ENCODE peak calls at places on chromosomes 3 and 15, in nine cellular contexts. J is transverse colon, Z is sigmoid colon, H is breast epithelium, E is astrocyte, G is pancreas, P is fibroblast of lung, M is uterus, Y is A549. A is an unnamed sample. For H3K4me1, the result is how much of the 10 kb centered on the place peaks cover.

GRCh38 chr3:177209509-177209908 is 12.2 kb upstream of the TBL1XR1 start:
- DNase-seq in H (no peak), P (no peak), M (no peak), Z (no peak), E (no peak), Y (no peak), G (no peak), J (no peak), A (no peak)

GRCh38 chr3:160106905-160107861 is 118.0 kb upstream of the C3orf80 start:
- DNase-seq in J (peak), M (no peak), P (no peak), E (no peak), Y (peak), H (no peak), Z (no peak), G (no peak), A (no peak)

GRCh38 chr15:51879555-51879954 is 50.1 kb downstream of the TMOD3 start:
- DNase-seq in M (no peak), Z (no peak), J (no peak), E (peak), G (no peak), Y (no peak), P (peak), H (no peak), A (no peak)

GRCh38 chr15:89672221-89673161 is 6.7 kb downstream of the PLIN1 start:
- DNase-seq in H (no peak), P (peak), Z (no peak), E (peak), M (no peak), Y (no peak), G (no peak), J (no peak), A (no peak)

GRCh38 chr3:29347412-29347811 is 66.5 kb downstream of the RBMS3 start:
- DNase-seq in G (no peak), J (no peak), M (no peak), Z (no peak), H (no peak), Y (no peak), P (no peak), E (no peak), A (no peak)

GRCh38 chr3:47421741-47422649 is 41.2 kb downstream of the PTPN23 start:
- DNase-seq in E (peak), P (peak), Z (peak), Y (peak), J (peak), G (peak), M (no peak), H (no peak), A (no peak)

GRCh38 chr3:12287727-12288465 is 974 bp upstream of the PPARG start:
- DNase-seq in E (no peak), M (peak), P (peak), G (peak), H (no peak), Y (peak), Z (no peak), J (peak), A (no peak)

GRCh38 chr3:149879872-149880271 is 66.9 kb downstream of the RNF13 start:
- DNase-seq in Z (peak), E (peak), J (peak), Y (peak), H (no peak), P (peak), G (no peak), M (peak), A (no peak)

GRCh38 chr3:46114324-46114988 is 87.2 kb upstream of the XCR1 start:
- DNase-seq in M (no peak), J (no peak), E (peak), P (peak), H (no peak), G (no peak), Z (no peak), Y (peak), A (no peak)

GRCh38 chr3:14503033-14503705 is 37.0 kb downstream of the GRIP2 start:
- DNase-seq in G (no peak), Z (no peak), Y (no peak), M (no peak), H (no peak), P (no peak), E (no peak), J (no peak), A (no peak)

GRCh38 chr3:3753416-3753815 is 45.8 kb upstream of the LRRN1 start:
- DNase-seq in Z (no peak), P (no peak), E (peak), Y (no peak), G (no peak), H (no peak), J (no peak), M (no peak), A (no peak)

GRCh38 chr3:156763931-156764720 is 62.0 kb upstream of the LEKR1 start:
- DNase-seq in P (no peak), M (no peak), H (no peak), G (no peak), Y (no peak), J (no peak), E (no peak), Z (no peak), A (no peak)

GRCh38 chr3:102195198-102195948 is 239.4 kb upstream of the ZPLD1 start:
- DNase-seq in Y (peak), P (no peak), E (no peak), J (peak), H (no peak), G (no peak), Z (no peak), M (no peak), A (no peak)

GRCh38 chr3:29239377-29239776 is 41.5 kb upstream of the RBMS3 start:
- DNase-seq in G (no peak), H (no peak), Z (no peak), P (no peak), J (no peak), Y (no peak), E (no peak), M (no peak), A (no peak)

GRCh38 chr3:152071924-152072323 is 196.8 kb upstream of the MBNL1 start:
- DNase-seq in J (no peak), Z (no peak), G (no peak), Y (peak), E (peak), H (no peak), P (peak), M (no peak), A (no peak)

GRCh38 chr3:53789459-53789858 is 56.8 kb downstream of the CHDH start:
- DNase-seq in E (no peak), M (no peak), P (no peak), J (no peak), Y (no peak), Z (no peak), H (no peak), G (no peak), A (no peak)

GRCh38 chr3:156307704-156308103 is 187.3 kb downstream of the KCNAB1 start:
- DNase-seq in Y (no peak), Z (peak), E (peak), P (peak), G (no peak), J (peak), M (peak), H (peak), A (peak)

GRCh38 chr3:31747785-31748184 is 215.1 kb downstream of the STT3B start:
- DNase-seq in J (no peak), H (no peak), Y (no peak), E (no peak), M (no peak), P (no peak), Z (no peak), G (peak), A (no peak)

GRCh38 chr15:27449041-27449440 is 478.1 kb downstream of the GABRG3 start:
- DNase-seq in G (no peak), Y (no peak), M (no peak), P (peak), J (no peak), E (peak), Z (no peak), H (peak), A (no peak)

GRCh38 chr15:69537888-69538287 is 85.3 kb downstream of the RPLP1 start:
- DNase-seq in H (no peak), M (no peak), P (no peak), Y (no peak), Z (no peak), E (no peak), G (no peak), J (no peak), A (no peak)

GRCh38 chr3:71120012-71120411 is 463.5 kb downstream of the FOXP1 start:
- DNase-seq in J (no peak), H (no peak), E (no peak), P (no peak), M (no peak), Y (peak), G (no peak), Z (no peak), A (no peak)

GRCh38 chr15:32671339-32672325 is 30.1 kb downstream of the SCG5 start:
- DNase-seq in E (peak), Z (no peak), G (no peak), P (no peak), J (no peak), H (no peak), M (no peak), Y (no peak), A (no peak)

GRCh38 chr3:52223449-52224408 is 1.7 kb downstream of the TLR9 start:
- DNase-seq in Z (no peak), E (no peak), H (no peak), G (no peak), Y (no peak), J (no peak), M (no peak), P (no peak), A (no peak)

GRCh38 chr3:56775931-56776461 is 25.8 kb downstream of the ARHGEF3 start:
- DNase-seq in H (no peak), P (peak), J (no peak), M (no peak), G (no peak), Z (no peak), E (no peak), Y (no peak), A (no peak)

DNA sequence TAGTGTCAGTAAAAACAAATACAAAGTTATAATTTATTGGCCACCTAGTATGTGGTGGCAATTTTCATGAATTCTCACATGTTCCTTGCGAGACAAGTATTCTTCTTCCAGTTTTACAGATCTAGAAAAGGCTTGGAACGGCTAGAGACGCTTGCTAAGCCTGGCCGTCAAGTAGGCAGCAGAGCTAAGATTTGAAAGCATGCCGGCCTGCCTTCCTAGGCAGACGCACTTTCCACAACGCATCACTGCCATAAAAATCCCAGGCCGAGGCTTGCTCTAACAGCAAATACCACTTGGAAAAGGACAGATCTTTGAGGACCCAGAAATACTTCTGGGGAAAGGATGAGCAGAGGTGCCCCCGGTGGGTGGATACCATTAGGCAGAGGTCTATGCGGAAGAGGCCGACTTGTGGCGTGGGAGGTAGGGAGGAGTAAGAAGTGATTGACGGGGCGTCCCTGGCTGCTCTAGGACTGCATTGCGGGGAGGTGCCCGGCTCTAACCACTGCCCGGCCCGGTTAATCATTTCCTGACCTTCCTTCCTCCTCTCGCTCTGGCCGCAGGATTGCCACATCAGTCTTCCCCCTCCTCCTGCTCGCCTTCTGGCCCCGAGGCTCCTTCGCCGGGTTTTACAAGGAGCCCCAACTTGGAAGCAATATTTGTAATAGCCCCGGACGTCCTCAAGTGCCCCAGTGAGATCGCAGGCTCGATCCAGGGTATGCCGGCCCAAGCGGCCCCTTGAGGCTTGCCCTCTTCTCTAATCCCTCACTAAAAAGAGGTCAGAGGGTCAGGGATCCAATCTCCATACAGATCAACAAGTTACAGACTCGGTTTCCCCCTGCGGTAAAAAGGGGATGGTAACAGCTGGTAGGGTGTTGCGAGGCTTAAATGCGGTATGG is 1.3 kb upstream of the USP3 start:
- DNase-seq in J (peak), Y (peak), M (peak), E (peak), P (peak), G (peak), H (peak), Z (peak), A (peak)
- H3K4me1 ChIP-seq in J (half or more), Y (half or more), M (under half), E (under half), P (under half), G (half or more), H (under half), Z (half or more), A (under half)

DNA sequence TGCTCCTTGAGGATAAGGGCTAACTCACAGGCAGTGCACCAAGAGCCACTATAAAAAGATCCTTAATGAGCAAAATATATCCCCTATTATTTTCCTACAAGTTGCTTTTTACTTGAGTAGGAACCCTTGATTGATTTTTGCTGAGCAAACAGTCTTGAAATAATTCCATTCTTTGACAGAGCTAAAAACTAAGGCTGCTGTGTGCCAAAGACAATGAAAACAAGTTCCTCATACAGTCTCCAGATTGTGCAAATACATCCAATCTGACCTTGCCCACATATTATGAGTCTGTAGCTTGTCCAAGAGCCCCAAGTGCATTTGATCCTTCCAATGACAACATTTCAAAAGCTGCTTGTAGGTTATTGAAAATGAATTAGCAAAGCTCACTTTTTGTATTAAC is 15.0 kb downstream of the PRKAR2A start:
- DNase-seq in M (no peak), Y (no peak), Z (no peak), J (no peak), H (no peak), G (no peak), E (no peak), P (peak), A (no peak)
- TF ChIP-seq CTCF in M (no peak), Y (no peak), Z (no peak), J (no peak), H (no peak), G (no peak), E (no peak), P (no peak), A (no peak)

GRCh38 chr15:31332020-31332680 is 5.5 kb downstream of the KLF13 start:
- DNase-seq in H (no peak), E (no peak), Y (no peak), G (no peak), M (no peak), P (no peak), J (no peak), Z (no peak), A (no peak)
- H3K4me1 ChIP-seq in H (under half), E (under half), Y (under half), G (half or more), M (under half), P (under half), J (half or more), Z (half or more), A (under half)

DNA sequence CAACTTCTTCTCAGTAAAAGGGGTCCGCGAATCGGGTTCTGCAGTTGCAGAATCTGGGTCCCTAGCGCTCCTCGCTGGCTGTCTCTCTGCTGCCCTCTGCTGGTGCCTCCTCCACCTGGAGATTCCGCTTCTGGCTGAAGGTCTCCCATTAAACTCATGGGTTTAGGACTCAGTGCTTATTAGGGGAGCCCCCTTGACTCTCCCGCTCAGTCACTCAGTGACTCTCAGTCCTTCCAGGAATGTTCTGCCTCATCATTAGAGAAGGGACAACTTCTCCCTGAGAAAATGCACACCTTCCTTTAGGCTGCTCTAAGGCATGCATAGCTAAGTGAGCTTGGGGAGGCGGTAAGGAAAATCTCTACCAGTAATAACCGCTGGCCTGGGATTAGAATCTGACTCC is 7.1 kb downstream of the CPN2 start:
- DNase-seq in E (no peak), Y (peak), P (peak), Z (peak), J (peak), H (peak), M (peak), G (no peak), A (no peak)
- TF ChIP-seq CTCF in E (peak), Y (peak), P (peak), Z (peak), J (peak), H (peak), M (peak), G (peak), A (peak)

DNA sequence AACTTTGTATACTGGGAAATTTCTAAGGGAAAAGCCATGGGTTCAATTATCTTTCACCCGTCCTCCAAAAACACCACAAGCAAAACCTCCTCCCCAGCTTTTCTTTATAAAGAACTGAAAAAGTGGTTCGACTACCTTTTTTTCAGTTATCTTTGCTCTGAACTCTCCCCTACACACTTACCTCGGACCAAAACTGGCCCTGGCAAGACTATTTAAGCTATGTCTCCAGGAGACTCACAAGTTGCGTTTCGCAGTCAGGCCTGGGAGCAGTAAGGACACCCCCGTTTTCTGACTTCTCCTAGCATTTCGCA is 645 bp downstream of the COPS2 start:
- DNase-seq in H (no peak), Y (no peak), G (no peak), E (no peak), J (no peak), Z (no peak), P (no peak), M (no peak), A (no peak)
- H3K4me1 ChIP-seq in H (under half), Y (under half), G (under half), E (under half), J (under half), Z (under half), P (under half), M (under half), A (under half)

GRCh38 chr3:44648564-44649229 is at the start of gene ZNF35:
- DNase-seq in Z (peak), G (peak), E (peak), P (peak), H (peak), J (peak), Y (peak), M (peak), A (no peak)

GRCh38 chr3:44643024-44643423 is 5.5 kb upstream of the ZNF35 start:
- DNase-seq in Z (no peak), M (no peak), G (no peak), P (no peak), H (no peak), Y (no peak), E (no peak), J (no peak), A (no peak)

GRCh38 chr3:44649709-44650108 is 1.2 kb downstream of the ZNF35 start:
- DNase-seq in H (no peak), J (no peak), P (no peak), Z (no peak), G (no peak), E (no peak), M (no peak), Y (no peak), A (no peak)

GRCh38 chr3:44642337-44642736 is 6.2 kb upstream of the ZNF35 start:
- DNase-seq in H (no peak), Y (no peak), M (no peak), G (no peak), J (no peak), P (no peak), E (no peak), Z (no peak), A (no peak)

GRCh38 chr3:44647771-44648170 is 761 bp upstream of the ZNF35 start:
- DNase-seq in P (no peak), G (no peak), Z (no peak), H (no peak), J (no peak), M (no peak), E (no peak), Y (no peak), A (no peak)
- TF ChIP-seq CTCF in P (no peak), G (no peak), Z (no peak), H (no peak), J (no peak), M (no peak), E (no peak), Y (no peak), A (no peak)

DNA sequence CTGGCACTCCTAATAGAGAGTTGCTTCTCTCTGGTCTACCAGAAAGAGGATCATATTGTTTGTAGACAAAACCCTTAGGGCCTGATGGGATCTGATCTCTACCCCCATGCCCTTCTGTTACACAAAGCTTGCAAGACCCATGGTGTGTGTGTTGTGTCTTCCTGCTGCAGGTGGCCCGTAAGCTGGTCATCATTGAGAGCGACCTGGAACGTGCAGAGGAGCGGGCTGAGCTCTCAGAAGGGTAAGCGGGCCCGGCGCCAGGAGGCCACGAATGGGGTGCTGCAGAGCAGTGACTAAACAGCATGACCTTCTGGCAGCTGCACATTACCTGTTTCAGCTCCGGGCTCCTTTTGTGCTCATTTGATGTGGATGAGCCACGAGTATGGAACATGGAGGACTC is 18.2 kb downstream of the TPM1 start:
- DNase-seq in G (no peak), P (no peak), E (no peak), M (no peak), J (no peak), H (no peak), Z (no peak), Y (no peak), A (no peak)
- H3K4me1 ChIP-seq in G (under half), P (under half), E (under half), M (under half), J (under half), H (under half), Z (half or more), Y (half or more), A (under half)

A was measured in ascending aorta.